ENCODE peak calls at places on chromosomes 5 and 9, in four cellular contexts. E is neuronal stem cell, I is IMR-90, F is H9. T is an unnamed sample.
A peak's percentile ranks its signal among the peaks of the same experiment; 100 is the strongest.

GRCh38 chr9:17800397-17800796 is 221.5 kb downstream of the SH3GL2 start:
- DNase-seq in I (no peak), F (no peak), E (no peak), T (no peak)

GRCh38 chr9:117120061-117120460 is 294.8 kb downstream of the ASTN2 start:
- DNase-seq in F (no peak), E (no peak), I (no peak), T (peak; percentile 24)

GRCh38 chr9:801399-802071 is 40.0 kb upstream of the DMRT1 start:
- DNase-seq in E (no peak), F (no peak), I (peak; percentile 97), T (peak; percentile 90)

GRCh38 chr9:114558027-114558675 is 29.4 kb upstream of the ATP6V1G1 start:
- DNase-seq in F (no peak), E (no peak), I (no peak), T (no peak)

GRCh38 chr5:69360442-69360841 is 8.9 kb downstream of the AK6 start:
- DNase-seq in E (no peak), I (no peak), F (no peak), T (no peak)

GRCh38 chr9:121204611-121205010 is 2.9 kb upstream of the RAB14 start:
- DNase-seq in E (no peak), I (no peak), F (no peak), T (no peak)

GRCh38 chr9:96413312-96414221 is 4.6 kb downstream of the ZNF367 start:
- DNase-seq in I (no peak), E (no peak), F (no peak), T (no peak)

GRCh38 chr9:123622696-123623095 is 266.7 kb downstream of the CRB2 start:
- DNase-seq in E (no peak), F (no peak), I (no peak), T (no peak)

GRCh38 chr5:124905756-124906155 is 159.3 kb upstream of the ZNF608 start:
- DNase-seq in I (no peak), F (no peak), E (no peak), T (no peak)

GRCh38 chr9:70257991-70258691 is 637 bp upstream of the SMC5 start:
- DNase-seq in E (peak; percentile 36), F (peak; percentile 62), I (peak; percentile 48), T (peak; percentile 57)

GRCh38 chr5:146027746-146028145 is 77.6 kb downstream of the PLAC8L1 start:
- DNase-seq in I (no peak), E (no peak), F (no peak), T (no peak)

GRCh38 chr5:146025108-146025507 is 80.3 kb downstream of the PLAC8L1 start:
- DNase-seq in F (no peak), I (no peak), E (no peak), T (no peak)

GRCh38 chr5:146025681-146026080 is 79.7 kb downstream of the PLAC8L1 start:
- DNase-seq in I (no peak), F (no peak), E (no peak), T (no peak)

GRCh38 chr5:146024034-146024433 is 81.3 kb downstream of the PLAC8L1 start:
- DNase-seq in I (no peak), E (no peak), F (no peak), T (no peak)

DNA sequence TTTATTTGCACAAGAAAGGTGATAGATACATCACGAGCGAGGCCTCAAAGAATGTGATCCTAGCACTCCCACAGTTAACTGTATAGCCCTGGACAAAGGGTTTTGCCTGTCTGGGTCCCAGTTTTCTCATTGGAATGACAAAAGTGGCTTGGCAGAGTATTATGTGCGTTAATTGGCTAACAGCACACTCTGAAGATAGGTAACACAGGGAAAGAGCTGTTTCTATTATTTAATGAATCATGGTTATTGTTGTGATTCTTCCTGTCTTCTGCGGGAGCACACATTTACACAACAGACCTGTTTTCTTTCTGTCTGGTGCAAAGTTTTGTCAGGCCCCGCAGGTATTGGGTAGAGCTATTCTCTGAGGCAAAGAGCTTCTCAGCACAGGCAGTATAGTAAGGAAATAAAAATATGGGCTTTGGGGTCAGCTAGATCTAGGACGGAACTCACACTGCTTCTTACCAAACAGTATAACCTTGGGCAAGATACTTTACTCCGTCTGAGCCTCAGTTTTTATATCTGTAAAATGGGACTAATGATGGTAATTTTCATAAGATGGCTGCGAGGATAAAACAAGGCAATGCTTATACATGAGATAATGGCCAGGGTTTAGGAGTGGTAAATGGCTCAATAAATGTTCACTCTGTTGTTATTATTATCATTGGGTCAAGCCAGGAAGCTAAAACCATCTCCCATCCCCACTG is 78.9 kb downstream of the PLAC8L1 start:
- DNase-seq in F (peak; percentile 62), E (peak; percentile 14), I (no peak), T (no peak)
- H2BK5ac ChIP-seq in F (no peak overlapping the region), E (no peak overlapping the region), I (no peak overlapping the region), T (no peak overlapping the region)

GRCh38 chr5:14419686-14420085 is 161.9 kb upstream of the OTULINL start:
- DNase-seq in F (no peak), I (no peak), E (no peak), T (no peak)
- H2AK5ac ChIP-seq in F (no peak overlapping the region), I (no peak overlapping the region), E (no peak overlapping the region), T (no peak overlapping the region)

GRCh38 chr9:103721056-103721455 is 373.1 kb upstream of the SMC2 start:
- DNase-seq in I (no peak), E (no peak), F (no peak), T (no peak)
- H2BK5ac ChIP-seq in I (no peak overlapping the region), E (no peak overlapping the region), F (no peak overlapping the region), T (no peak overlapping the region)

GRCh38 chr9:72459308-72459707 is 62.1 kb upstream of the TMC1 start:
- DNase-seq in F (no peak), I (no peak), E (no peak), T (no peak)
- H2AK5ac ChIP-seq in F (no peak overlapping the region), I (peak overlapping the region; percentile 30), E (no peak overlapping the region), T (no peak overlapping the region)